ENCODE peak calls at places on chromosomes 4 and X, in ten cellular contexts. X, F, W, T, P, N, E, K, Z and L are unnamed samples.

GRCh38 chr4:153474251-153474650 is 8.1 kb downstream of the TMEM131L start:
- DNase-seq in F (no peak), X (no peak), P (no peak), T (no peak), K (no peak), E (no peak), N (no peak), W (no peak), Z (no peak), L (no peak)

GRCh38 chr4:123505457-123506310 is 109.1 kb downstream of the SPRY1 start:
- DNase-seq in X (no peak), Z (peak), N (peak), K (peak), T (peak), F (peak), W (no peak), E (no peak), P (peak), L (peak)

GRCh38 chr4:104394409-104394813 is 100.3 kb downstream of the CXXC4 start:
- DNase-seq in F (no peak), N (peak), X (no peak), T (no peak), Z (no peak), E (no peak), K (no peak), W (no peak), P (no peak), L (no peak)

GRCh38 chrX:7225338-7225737 is 77.4 kb upstream of the PUDP start:
- DNase-seq in Z (no peak), X (no peak), T (no peak), P (no peak), W (no peak), K (no peak), F (no peak), N (no peak), E (no peak), L (no peak)

GRCh38 chr4:128565565-128566186 is 243.8 kb upstream of the JADE1 start:
- DNase-seq in E (no peak), W (no peak), P (no peak), K (no peak), N (peak), F (no peak), Z (peak), X (no peak), T (no peak), L (peak)

GRCh38 chr4:143025111-143025704 is 159.5 kb upstream of the USP38 start:
- DNase-seq in P (no peak), K (no peak), W (no peak), N (no peak), F (no peak), T (peak), Z (no peak), E (no peak), X (no peak), L (peak)

GRCh38 chr4:143417679-143418403 is 81.2 kb downstream of the GAB1 start:
- DNase-seq in E (no peak), F (no peak), P (peak), W (no peak), T (no peak), K (no peak), X (no peak), N (no peak), Z (no peak), L (no peak)

GRCh38 chrX:103687696-103688191 is 1.2 kb upstream of the MORF4L2 start:
- DNase-seq in X (peak), P (no peak), F (peak), K (peak), Z (peak), T (peak), N (peak), E (peak), W (no peak), L (peak)

GRCh38 chr4:13261486-13262257 is 222.5 kb downstream of the RAB28 start:
- DNase-seq in X (no peak), F (no peak), T (no peak), W (no peak), P (no peak), K (no peak), N (no peak), Z (no peak), E (no peak), L (no peak)

GRCh38 chr4:84238247-84239090 is 260.6 kb downstream of the NKX6-1 start:
- DNase-seq in W (no peak), N (no peak), K (no peak), E (no peak), F (no peak), T (peak), P (no peak), Z (no peak), X (no peak), L (peak)

GRCh38 chr4:48813984-48814383 is 16.9 kb upstream of the OCIAD1 start:
- DNase-seq in K (no peak), W (no peak), T (no peak), N (no peak), P (no peak), E (no peak), F (no peak), Z (no peak), X (no peak), L (no peak)

GRCh38 chr4:140943887-140944515 is 187.8 kb upstream of the TBC1D9 start:
- DNase-seq in Z (no peak), E (no peak), T (peak), P (no peak), K (no peak), W (no peak), N (no peak), X (no peak), F (no peak), L (no peak)

GRCh38 chr4:149997881-149998421 is 80.3 kb upstream of the DCLK2 start:
- DNase-seq in W (no peak), T (peak), P (no peak), K (no peak), Z (peak), N (peak), E (peak), F (no peak), X (no peak), L (no peak)

GRCh38 chr4:41535911-41536361 is 2.0 kb upstream of the LIMCH1 start:
- DNase-seq in X (no peak), K (no peak), W (no peak), N (no peak), E (no peak), T (no peak), Z (no peak), P (no peak), F (no peak), L (no peak)

GRCh38 chr4:41533685-41534084 is 4.3 kb upstream of the LIMCH1 start:
- DNase-seq in F (no peak), K (no peak), W (no peak), E (no peak), X (no peak), T (no peak), Z (no peak), N (no peak), P (no peak), L (no peak)

GRCh38 chr4:152989554-152989970 is 53.4 kb downstream of the FHDC1 start:
- DNase-seq in Z (no peak), E (no peak), F (no peak), W (no peak), K (no peak), X (no peak), P (no peak), N (no peak), T (no peak), L (no peak)

GRCh38 chrX:12170755-12171154 is 32.5 kb downstream of the FRMPD4 start:
- DNase-seq in K (no peak), E (no peak), T (no peak), Z (no peak), N (no peak), X (no peak), W (no peak), P (no peak), F (no peak), L (no peak)

GRCh38 chr4:1579834-1580686 is 104.1 kb downstream of the FAM53A start:
- DNase-seq in N (peak), T (no peak), F (peak), E (peak), P (peak), K (peak), X (peak), Z (peak), W (peak), L (peak)

GRCh38 chrX:20515841-20516461 is 249.2 kb upstream of the RPS6KA3 start:
- DNase-seq in W (no peak), N (no peak), K (no peak), F (no peak), T (peak), X (no peak), Z (no peak), P (no peak), E (peak), L (peak)

GRCh38 chr4:154433543-154433942 is 58.1 kb downstream of the DCHS2 start:
- DNase-seq in W (no peak), K (no peak), T (no peak), P (no peak), X (no peak), Z (no peak), F (no peak), N (no peak), E (no peak), L (no peak)

GRCh38 chrX:14964500-14964899 is 91.3 kb downstream of the MOSPD2 start:
- DNase-seq in E (no peak), K (no peak), N (no peak), P (no peak), T (peak), W (no peak), Z (no peak), F (no peak), X (no peak), L (no peak)

GRCh38 chrX:46737041-46737440 is 21.9 kb downstream of the SLC9A7 start:
- DNase-seq in P (no peak), K (no peak), W (no peak), X (no peak), F (no peak), E (no peak), Z (no peak), T (no peak), N (no peak), L (no peak)

GRCh38 chrX:1535241-1536041 is 1.5 kb downstream of the P2RY8 start:
- DNase-seq in K (no peak), P (no peak), F (no peak), N (peak), W (peak), T (no peak), Z (no peak), X (no peak), E (no peak), L (peak)

GRCh38 chr4:98908182-98908581 is 20.8 kb downstream of the EIF4E start:
- DNase-seq in E (no peak), Z (no peak), N (no peak), W (no peak), F (no peak), T (peak), K (no peak), P (no peak), X (no peak), L (no peak)
- TF ChIP-seq POLR2A in E (no peak), Z (no peak), N (no peak), W (no peak), F (no peak), T (no peak), K (no peak), P (no peak), X (no peak), L (no peak)

DNA sequence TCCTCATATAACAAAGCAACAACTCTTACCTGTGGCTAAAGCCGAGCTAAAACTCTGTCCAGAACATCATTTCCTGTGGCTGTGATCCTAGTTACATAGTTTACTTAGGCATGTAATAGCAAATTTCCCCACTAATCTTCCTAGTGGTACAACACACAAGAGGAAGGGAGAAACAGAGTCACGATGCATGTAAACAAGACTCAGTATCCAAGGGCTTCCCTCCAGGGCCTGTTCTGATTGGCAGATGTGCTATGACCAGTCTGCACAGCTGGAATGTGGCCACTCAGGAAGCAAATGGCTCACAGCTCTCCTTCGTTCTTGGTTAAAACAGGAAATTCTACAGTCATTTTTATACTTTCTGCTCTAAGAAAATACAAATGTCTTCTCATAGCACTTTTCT is 49.2 kb upstream of the PRSS48 start:
- DNase-seq in F (no peak), E (no peak), K (peak), P (no peak), W (no peak), Z (peak), T (peak), N (peak), X (peak), L (no peak)
- TF ChIP-seq POLR2A in F (no peak), E (no peak), K (no peak), P (no peak), W (peak), Z (no peak), T (no peak), N (no peak), X (no peak), L (no peak)

DNA sequence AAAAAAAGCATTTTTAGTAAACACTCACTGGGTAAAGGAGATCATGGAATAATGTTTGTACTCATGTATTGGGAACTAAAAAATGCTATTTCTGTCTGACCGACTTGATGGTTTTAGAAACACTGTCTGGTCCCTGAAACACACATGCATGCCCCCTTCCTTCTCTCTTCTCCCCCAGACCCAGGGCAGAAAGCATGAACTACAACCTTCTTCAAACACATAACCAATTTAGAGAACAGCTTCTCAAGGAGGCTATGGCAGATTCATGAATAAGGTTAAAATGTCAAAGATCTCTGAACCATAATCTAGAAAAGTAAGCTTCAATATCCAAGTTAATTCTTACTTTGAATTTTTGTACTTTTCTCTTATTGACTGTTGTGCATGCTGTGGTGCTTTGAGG is 6.0 kb downstream of the CCNA2 start:
- DNase-seq in E (no peak), N (no peak), Z (no peak), W (no peak), T (no peak), F (no peak), X (no peak), K (no peak), P (no peak), L (no peak)
- TF ChIP-seq POLR2A in E (no peak), N (no peak), Z (no peak), W (no peak), T (no peak), F (no peak), X (no peak), K (no peak), P (no peak), L (no peak)

DNA sequence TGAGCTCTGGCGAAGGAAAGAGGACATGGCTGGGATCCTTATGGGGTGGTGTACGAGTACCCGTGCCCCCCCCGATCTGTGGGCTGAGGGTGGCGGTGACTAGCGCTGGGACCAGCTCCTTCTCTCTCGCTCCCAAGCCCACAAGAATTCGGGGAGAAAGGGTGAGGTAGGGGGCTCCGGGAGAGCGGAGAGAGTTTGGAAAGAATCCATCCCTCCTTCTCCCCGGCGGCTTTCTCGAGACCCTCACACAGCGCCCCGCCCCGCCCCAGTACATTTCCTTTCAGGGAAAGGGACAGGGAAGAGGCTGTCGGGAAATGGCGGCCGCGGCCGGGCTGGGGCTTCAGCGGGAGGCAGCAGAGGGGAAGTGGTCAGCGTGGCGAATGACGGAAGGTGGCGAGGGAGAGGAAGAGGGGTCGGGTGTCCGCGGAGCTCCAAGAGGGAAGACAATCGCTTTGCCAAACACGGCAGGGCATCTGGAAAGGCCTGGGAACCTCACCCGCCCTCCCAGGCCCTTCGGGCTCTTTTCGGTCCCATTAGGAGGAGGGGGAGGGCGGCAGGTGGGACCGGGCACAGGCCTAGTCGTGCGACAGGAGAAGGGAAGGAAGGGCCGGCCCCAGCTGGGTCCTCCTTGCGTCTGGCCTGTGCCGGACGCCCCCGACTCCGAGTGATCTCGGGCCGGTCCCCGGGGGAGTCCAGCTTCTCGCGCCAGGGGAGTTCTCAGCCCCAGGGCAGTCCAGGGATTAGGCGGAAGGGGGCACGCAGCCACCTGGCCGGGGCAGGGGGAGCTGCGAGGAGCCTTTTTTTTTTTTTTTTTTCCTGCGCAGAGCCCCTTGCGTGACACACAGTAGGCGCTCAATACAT is 10.2 kb downstream of the HNRNPH2 start:
- DNase-seq in P (peak), X (peak), Z (peak), F (peak), W (no peak), N (peak), K (peak), E (no peak), T (no peak), L (peak)
- TF ChIP-seq POLR2A in P (no peak), X (peak), Z (peak), F (peak), W (peak), N (no peak), K (no peak), E (peak), T (no peak), L (no peak)

GRCh38 chr4:70838972-70839536 is 636 bp downstream of the GRSF1 start:
- DNase-seq in N (peak), W (peak), X (peak), K (peak), F (peak), P (peak), E (peak), T (peak), Z (peak), L (peak)
- TF ChIP-seq POLR2A in N (no peak), W (no peak), X (no peak), K (no peak), F (no peak), P (no peak), E (no peak), T (no peak), Z (no peak), L (no peak)

GRCh38 chrX:3713225-3713936 is at the start of gene PRKX:
- DNase-seq in E (peak), K (no peak), Z (peak), W (peak), N (peak), F (peak), P (peak), X (no peak), T (peak), L (peak)
- TF ChIP-seq POLR2A in E (peak), K (no peak), Z (peak), W (peak), N (no peak), F (peak), P (no peak), X (peak), T (no peak), L (peak)

DNA sequence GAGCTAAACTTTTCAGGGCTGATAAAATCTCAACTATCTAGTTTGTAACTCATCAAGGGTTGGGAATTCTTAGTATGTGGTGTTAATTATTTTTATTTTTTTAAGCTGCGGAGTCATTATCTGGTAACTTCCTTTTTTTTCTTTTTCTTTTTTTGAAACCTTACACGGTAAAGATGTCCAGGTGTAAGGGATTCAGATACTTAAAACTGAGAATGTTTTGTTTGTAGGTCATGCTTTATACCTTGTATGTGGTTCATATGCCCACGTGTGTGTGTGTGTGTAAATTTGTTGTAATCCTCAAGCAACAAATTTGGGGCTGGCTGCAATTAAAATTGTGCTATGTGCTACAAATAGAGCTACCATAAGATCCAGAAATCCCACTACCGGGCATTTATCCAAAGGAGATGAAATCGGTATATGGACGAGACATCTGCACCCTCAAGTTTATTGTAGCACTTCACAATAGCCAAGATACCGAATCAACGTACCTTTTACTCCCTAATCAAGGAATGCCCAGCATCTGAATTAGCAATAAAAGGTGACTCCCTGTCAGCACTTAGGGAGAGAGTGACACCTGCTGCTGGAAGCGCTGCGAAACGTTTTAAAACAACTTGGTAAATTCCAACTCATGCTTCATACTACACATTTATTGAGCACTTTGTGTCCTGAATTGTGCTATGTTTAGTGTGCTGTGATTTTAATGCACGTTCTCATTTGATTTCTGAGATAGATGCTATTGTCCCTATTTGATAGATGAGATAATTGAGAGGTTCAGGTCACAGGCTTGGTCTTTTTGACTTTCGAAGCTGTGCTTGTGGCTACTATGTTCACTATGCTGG is 16.1 kb downstream of the MSMO1 start:
- DNase-seq in Z (peak), X (no peak), W (no peak), K (no peak), P (no peak), N (no peak), T (no peak), F (no peak), E (no peak), L (peak)
- TF ChIP-seq POLR2A in Z (no peak), X (no peak), W (no peak), K (no peak), P (no peak), N (no peak), T (no peak), F (no peak), E (no peak), L (no peak)

GRCh38 chr4:61380865-61381264 is 180.7 kb downstream of the ADGRL3 start:
- DNase-seq in W (no peak), Z (no peak), P (no peak), X (no peak), N (no peak), E (no peak), K (no peak), T (no peak), F (no peak), L (no peak)

GRCh38 chr4:61375316-61375715 is 175.2 kb downstream of the ADGRL3 start:
- DNase-seq in W (no peak), F (no peak), K (no peak), Z (no peak), N (no peak), P (no peak), T (no peak), E (no peak), X (no peak), L (no peak)

GRCh38 chr4:61376301-61376700 is 176.2 kb downstream of the ADGRL3 start:
- DNase-seq in E (no peak), N (no peak), F (no peak), P (no peak), K (no peak), X (no peak), Z (no peak), W (no peak), T (no peak), L (no peak)

GRCh38 chr4:61374612-61374920 is 174.4 kb downstream of the ADGRL3 start:
- DNase-seq in P (no peak), X (no peak), N (no peak), W (no peak), Z (no peak), E (no peak), T (peak), F (no peak), K (no peak), L (no peak)

GRCh38 chr4:61379406-61379805 is 179.3 kb downstream of the ADGRL3 start:
- DNase-seq in K (no peak), W (no peak), N (no peak), T (no peak), X (no peak), F (no peak), E (no peak), Z (no peak), P (no peak), L (no peak)
- TF ChIP-seq POLR2A in K (no peak), W (no peak), N (no peak), T (no peak), X (no peak), F (no peak), E (no peak), Z (no peak), P (no peak), L (no peak)